ENCODE peak calls at places on chromosomes 11 and 22, in four cellular contexts. S is prostate gland; M is CD8-positive, alpha-beta T cell; J is spleen. K is an unnamed sample.

GRCh38 chr11:18115360-18116127 is 9.7 kb upstream of the SAAL1 start:
- DNase-seq in J (no peak), S (peak; percentile 36), M (peak; percentile 66), K (no peak)

GRCh38 chr22:46245515-46245914 is 4.6 kb downstream of the CDPF1 start:
- DNase-seq in J (no peak), S (no peak), M (no peak), K (no peak)

GRCh38 chr22:25903294-25903693 is 161.3 kb downstream of the MYO18B start:
- DNase-seq in M (no peak), J (no peak), S (no peak), K (no peak)

GRCh38 chr11:6737872-6738466 is 33.8 kb downstream of the OR2AG2 start:
- DNase-seq in J (no peak), M (peak; percentile 65), S (no peak), K (no peak)

GRCh38 chr11:114091791-114092397 is 32.4 kb downstream of the ZBTB16 start:
- DNase-seq in J (no peak), S (no peak), M (no peak), K (no peak)

GRCh38 chr22:21791635-21792625 is 56.3 kb upstream of the YPEL1 start:
- DNase-seq in J (no peak), S (no peak), M (no peak), K (no peak)

GRCh38 chr11:46743693-46744339 is 24.8 kb downstream of the F2 start:
- DNase-seq in J (peak; percentile 28), S (no peak), M (no peak), K (no peak)

GRCh38 chr11:120563698-120564572 is 52.4 kb downstream of the GRIK4 start:
- DNase-seq in S (no peak), M (no peak), J (peak; percentile 67), K (no peak)

GRCh38 chr11:25065711-25066110 is 568.9 kb downstream of the LUZP2 start:
- DNase-seq in J (no peak), S (no peak), M (no peak), K (no peak)

GRCh38 chr22:49365910-49366309 is 461.8 kb downstream of the BRD1 start:
- DNase-seq in S (no peak), M (no peak), J (peak; percentile 55), K (no peak)

GRCh38 chr22:32861330-32861729 is 59.8 kb downstream of the TIMP3 start:
- DNase-seq in M (no peak), J (no peak), S (no peak), K (no peak)

GRCh38 chr11:6497069-6497839 is at the start of gene DNHD1:
- DNase-seq in M (no peak), S (no peak), J (no peak), K (no peak)

GRCh38 chr11:59187587-59187986 is 15.7 kb downstream of the DTX4 start:
- DNase-seq in M (no peak), S (no peak), J (no peak), K (peak; percentile 16)

GRCh38 chr11:95688501-95689222 is 100.9 kb downstream of the FAM76B start:
- DNase-seq in J (no peak), S (no peak), M (no peak), K (no peak)

GRCh38 chr11:35231074-35231473 is 92.1 kb downstream of the CD44 start:
- DNase-seq in M (no peak), J (no peak), S (no peak), K (no peak)
- TF ChIP-seq CTCF in M (no peak), J (no peak), S (no peak), K (no peak)

DNA sequence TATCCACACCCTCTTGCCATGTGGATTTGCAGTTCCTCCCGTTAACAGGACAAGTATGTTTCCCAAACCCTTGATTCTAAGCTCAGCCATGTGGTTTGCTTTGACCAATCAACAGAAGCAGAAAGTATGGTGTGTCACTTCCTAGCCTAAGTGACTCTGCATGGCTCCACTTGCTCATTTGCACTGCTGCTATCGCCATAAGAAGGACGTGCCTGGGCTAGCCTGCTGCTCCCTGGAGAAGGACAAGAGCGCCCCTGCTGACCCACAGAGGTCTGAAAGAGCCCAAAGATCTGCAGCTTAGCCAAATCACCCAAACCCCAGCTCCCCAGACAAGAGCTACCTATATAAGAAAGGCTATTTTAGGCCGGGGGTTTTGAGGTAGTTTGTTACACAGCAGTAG is 18.0 kb downstream of the TBRG1 start:
- DNase-seq in M (no peak), S (no peak), J (no peak), K (no peak)
- TF ChIP-seq CTCF in M (no peak), S (no peak), J (no peak), K (no peak)

DNA sequence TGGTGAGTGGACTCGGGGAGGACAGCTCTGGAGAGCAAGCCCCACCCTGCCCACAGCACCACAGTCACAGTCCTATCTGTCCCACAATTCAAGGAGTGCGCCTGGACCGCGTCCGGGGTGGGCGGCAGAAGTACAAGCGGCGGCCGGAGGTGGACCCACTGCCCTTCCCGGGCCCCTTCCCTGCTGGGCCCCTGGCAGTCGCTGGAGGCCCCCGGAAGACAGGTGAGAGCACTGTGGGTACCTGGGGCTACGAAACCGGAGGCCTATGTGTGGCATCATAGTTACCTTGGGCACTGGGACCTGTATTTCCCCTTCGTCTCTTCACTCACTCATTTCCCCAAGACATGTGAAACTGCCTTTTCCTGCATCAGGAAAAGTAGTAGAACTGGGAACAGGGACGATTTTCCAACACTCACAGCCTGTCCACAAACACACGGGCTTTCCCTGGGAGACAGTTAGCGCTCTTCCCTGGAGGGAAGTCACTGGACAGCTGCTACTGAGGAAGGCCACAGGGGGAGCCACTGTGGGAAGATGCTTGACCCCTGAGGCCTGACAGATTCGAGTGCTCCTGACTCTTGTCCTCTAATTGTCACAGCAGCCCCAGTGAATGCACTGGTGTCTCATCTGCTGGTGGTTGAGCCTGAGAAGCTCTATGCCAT is 3.1 kb downstream of the TRMT112 start:
- DNase-seq in J (no peak), S (no peak), M (no peak), K (no peak)
- TF ChIP-seq CTCF in J (no peak), S (no peak), M (no peak), K (no peak)

DNA sequence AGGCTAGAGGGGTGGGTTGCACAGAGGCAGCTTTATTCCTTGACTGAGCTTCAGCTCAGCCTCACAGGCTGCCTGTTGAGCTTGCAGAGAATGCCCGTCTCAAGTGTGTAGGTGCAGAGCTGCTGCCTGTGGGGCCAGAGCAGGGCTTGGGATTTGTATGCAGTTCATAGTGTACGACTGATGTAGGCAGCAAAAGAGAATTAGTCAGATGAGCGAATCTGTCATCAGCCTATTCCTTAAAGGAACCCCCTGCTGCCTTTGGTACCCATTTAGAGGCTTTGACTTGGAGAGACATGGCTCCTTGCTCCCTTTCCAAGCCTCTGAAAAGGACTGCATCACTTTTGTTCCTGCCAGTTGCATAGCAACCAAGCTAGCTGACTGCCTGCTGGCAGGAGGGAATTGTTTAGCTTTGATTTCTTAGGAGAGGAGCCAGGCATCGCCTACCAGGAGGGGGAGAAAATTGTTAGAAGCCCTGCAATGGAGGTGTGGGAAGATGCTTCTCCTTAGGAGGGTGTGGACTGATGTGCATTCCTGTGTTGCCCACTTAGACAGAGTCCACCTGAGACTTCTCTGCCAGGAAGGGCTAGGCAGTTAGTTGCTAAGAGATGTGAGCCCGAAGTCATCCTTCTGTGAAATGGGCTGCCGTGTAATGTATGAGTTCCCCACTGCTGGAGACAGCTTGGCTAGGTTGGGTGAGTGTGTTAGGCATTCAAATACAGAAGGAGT is 10.9 kb downstream of the ACO2 start:
- DNase-seq in M (no peak), S (no peak), J (no peak), K (no peak)
- TF ChIP-seq CTCF in M (no peak), S (no peak), J (no peak), K (no peak)

GRCh38 chr11:12377106-12377823 is at the start of gene PARVA:
- DNase-seq in S (peak; percentile 44), M (no peak), J (no peak), K (no peak)
- TF ChIP-seq CTCF in S (peak; percentile 18), M (no peak), J (no peak), K (no peak)

K was measured in esophagus squamous epithelium.